ENCODE peak calls at places on chromosomes 2 and 18, in five cellular contexts. U, J, C, H and V are unnamed samples.

GRCh38 chr2:153096272-153096671 is 377.9 kb downstream of the ARL6IP6 start:
- DNase-seq in H (no peak), C (no peak), U (no peak), J (no peak), V (no peak)

GRCh38 chr18:55385770-55386169 is 202.2 kb downstream of the TCF4 start:
- DNase-seq in U (no peak), H (no peak), C (no peak), J (peak), V (no peak)

GRCh38 chr2:144495227-144495933 is 24.5 kb downstream of the ZEB2 start:
- DNase-seq in C (no peak), H (no peak), U (no peak), J (no peak), V (no peak)

GRCh38 chr2:8408560-8409460 is 273.0 kb upstream of the ID2 start:
- DNase-seq in H (no peak), C (no peak), J (no peak), U (no peak), V (no peak)

GRCh38 chr2:154130821-154131220 is 259.1 kb downstream of the GALNT13 start:
- DNase-seq in C (no peak), H (no peak), J (no peak), U (no peak), V (no peak)

GRCh38 chr2:45131587-45131986 is 122.3 kb upstream of the SIX2 start:
- DNase-seq in J (no peak), U (no peak), H (no peak), C (no peak), V (no peak)

GRCh38 chr2:45214550-45214949 is 205.3 kb upstream of the SIX2 start:
- DNase-seq in C (no peak), H (no peak), U (no peak), J (no peak), V (no peak)

GRCh38 chr2:65021709-65022108 is 32.5 kb downstream of the SLC1A4 start:
- DNase-seq in J (no peak), H (no peak), C (no peak), U (no peak), V (no peak)

GRCh38 chr2:175462246-175462645 is 280.7 kb upstream of the ATP5MC3 start:
- DNase-seq in C (no peak), U (no peak), H (no peak), J (no peak), V (no peak)

GRCh38 chr2:216622526-216622925 is 10.7 kb upstream of the IGFBP2 start:
- DNase-seq in C (no peak), H (no peak), J (no peak), U (no peak), V (no peak)

GRCh38 chr2:43220229-43220981 is 6.0 kb downstream of the ZFP36L2 start:
- DNase-seq in J (no peak), U (no peak), H (no peak), C (no peak), V (no peak)

GRCh38 chr2:84880645-84881521 is at the start of gene TRABD2A:
- DNase-seq in C (peak), J (peak), U (no peak), H (no peak), V (peak)

GRCh38 chr2:1990724-1991123 is 246.4 kb upstream of the PXDN start:
- DNase-seq in H (peak), U (no peak), C (peak), J (peak), V (no peak)

GRCh38 chr18:50726960-50727589 is 92.7 kb downstream of the MRO start:
- DNase-seq in H (no peak), C (peak), U (no peak), J (no peak), V (no peak)

GRCh38 chr2:14910659-14911058 is 278.1 kb downstream of the LRATD1 start:
- DNase-seq in C (no peak), U (no peak), H (no peak), J (no peak), V (no peak)

GRCh38 chr2:199973703-199974102 is 18.3 kb downstream of the MAIP1 start:
- DNase-seq in J (no peak), H (no peak), C (no peak), U (no peak), V (no peak)

GRCh38 chr2:224008702-224009261 is 30.3 kb downstream of the SERPINE2 start:
- DNase-seq in C (peak), U (no peak), H (peak), J (no peak), V (no peak)

GRCh38 chr18:29147944-29148343 is 971.0 kb upstream of the CDH2 start:
- DNase-seq in C (no peak), U (no peak), H (no peak), J (peak), V (peak)

GRCh38 chr2:9712263-9712662 is 81.5 kb upstream of the YWHAQ start:
- DNase-seq in J (peak), U (no peak), H (no peak), C (no peak), V (no peak)

GRCh38 chr2:84546551-84546950 is 30.3 kb downstream of the DNAH6 start:
- DNase-seq in H (no peak), U (no peak), J (no peak), C (no peak), V (no peak)

GRCh38 chr2:148582679-148583511 is 61.7 kb upstream of the EPC2 start:
- DNase-seq in C (no peak), U (no peak), H (no peak), J (no peak), V (no peak)

GRCh38 chr2:207974214-207974600 is 51.1 kb downstream of the PLEKHM3 start:
- DNase-seq in J (no peak), U (no peak), H (no peak), C (no peak), V (peak)

GRCh38 chr2:101127319-101128056 is 23.7 kb downstream of the TBC1D8 start:
- DNase-seq in U (no peak), H (no peak), J (no peak), C (no peak), V (no peak)

GRCh38 chr2:231590614-231591013 is 2.0 kb upstream of the TEX44 start:
- DNase-seq in C (no peak), H (no peak), J (no peak), U (no peak), V (no peak)

GRCh38 chr2:152510636-152511035 is 175.7 kb downstream of the FMNL2 start:
- DNase-seq in U (no peak), C (no peak), H (no peak), J (no peak), V (no peak)

GRCh38 chr2:186907897-186908296 is 58.9 kb upstream of the ZSWIM2 start:
- DNase-seq in C (no peak), H (no peak), U (no peak), J (no peak), V (no peak)

GRCh38 chr18:49668583-49669290 is 106.9 kb downstream of the LIPG start:
- DNase-seq in H (no peak), J (peak), C (no peak), U (no peak), V (no peak)

GRCh38 chr2:203500951-203501350 is 34.1 kb downstream of the RAPH1 start:
- DNase-seq in C (no peak), J (no peak), H (no peak), U (no peak), V (no peak)

GRCh38 chr18:9495465-9495864 is 20.2 kb downstream of the RALBP1 start:
- DNase-seq in C (no peak), U (no peak), J (no peak), H (no peak), V (no peak)
- H3K4me3 ChIP-seq in C (no peak), U (no peak), J (no peak), H (no peak), V (no peak)

GRCh38 chr2:127044165-127044718 is 62.7 kb downstream of the BIN1 start:
- DNase-seq in J (no peak), C (peak), U (no peak), H (no peak), V (no peak)
- H3K4me3 ChIP-seq in J (no peak), C (no peak), U (no peak), H (no peak), V (no peak)

GRCh38 chr2:60051991-60052390 is 501.5 kb downstream of the BCL11A start:
- DNase-seq in C (no peak), U (no peak), H (no peak), J (no peak), V (no peak)
- H3K4me3 ChIP-seq in C (no peak), U (no peak), H (no peak), J (no peak), V (no peak)

DNA sequence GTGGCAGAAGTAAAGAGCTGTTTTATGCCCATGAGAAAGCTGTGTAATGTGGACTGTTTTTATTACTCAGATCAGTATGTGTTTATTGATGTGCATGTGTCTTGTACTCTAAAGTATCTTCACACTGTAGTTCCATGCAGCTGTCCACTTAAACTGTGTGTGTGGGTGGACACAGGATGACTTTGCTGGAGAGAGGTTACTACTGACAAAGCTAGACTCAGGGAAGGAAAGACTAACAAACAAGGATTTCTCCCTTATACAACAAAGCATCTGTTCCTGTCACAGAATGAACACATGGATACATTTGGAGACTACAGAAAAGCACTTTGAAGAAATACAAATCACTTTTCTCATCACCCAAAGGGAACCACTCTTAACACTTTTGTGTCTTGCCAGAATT is 10.0 kb downstream of the FHOD3 start:
- DNase-seq in H (no peak), J (no peak), C (no peak), U (no peak), V (no peak)
- H3K4me3 ChIP-seq in H (no peak), J (no peak), C (no peak), U (no peak), V (no peak)

DNA sequence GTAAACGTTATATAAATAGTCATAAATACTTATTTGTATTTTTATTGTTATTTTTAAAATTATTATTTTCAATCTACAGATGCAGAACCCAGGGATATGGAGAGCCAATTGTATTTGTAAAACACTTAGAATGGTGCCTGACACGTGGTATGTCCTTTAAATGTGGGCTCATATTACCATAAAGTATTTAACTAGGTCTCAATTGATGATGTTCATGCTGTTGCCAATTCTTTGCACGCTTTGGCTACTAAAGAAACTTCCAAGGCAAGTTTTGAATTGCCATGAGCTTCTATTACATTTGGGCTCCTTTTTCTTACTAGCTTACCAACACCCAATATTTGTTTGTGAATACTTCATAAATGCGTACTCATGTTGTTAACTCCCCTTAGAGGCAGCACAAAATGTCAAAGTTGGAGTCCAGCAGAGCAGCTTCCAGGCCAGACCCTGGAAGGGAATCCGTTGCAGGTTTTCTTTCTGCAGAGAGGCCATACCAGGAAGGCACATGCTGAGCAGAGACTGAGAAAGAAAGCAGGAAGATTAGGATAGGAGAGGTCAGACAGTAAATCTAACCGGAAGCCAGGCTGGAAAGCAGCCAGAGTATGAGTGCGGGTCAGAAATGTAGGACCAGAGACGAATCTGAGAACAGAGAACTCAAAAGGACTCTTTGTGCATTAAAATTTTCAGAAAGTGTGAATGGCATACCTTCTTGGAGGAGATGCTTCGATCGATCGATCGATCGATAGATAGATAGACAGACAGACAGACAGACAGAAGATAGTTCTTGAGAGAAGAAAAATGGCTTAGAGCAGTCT is 4.2 kb upstream of the NOSTRIN start:
- DNase-seq in J (peak), H (no peak), U (no peak), C (peak), V (no peak)
- H3K4me3 ChIP-seq in J (no peak), H (no peak), U (no peak), C (no peak), V (no peak)

GRCh38 chr2:54708584-54709340 is 14.7 kb upstream of the EML6 start:
- DNase-seq in C (peak), H (peak), J (peak), U (no peak), V (peak)

GRCh38 chr2:54710216-54710615 is 13.2 kb upstream of the EML6 start:
- DNase-seq in H (no peak), U (no peak), J (no peak), C (no peak), V (peak)

GRCh38 chr2:54706622-54707021 is 16.8 kb upstream of the EML6 start:
- DNase-seq in C (no peak), H (no peak), J (no peak), U (no peak), V (no peak)

GRCh38 chr2:54712516-54712915 is 10.9 kb upstream of the EML6 start:
- DNase-seq in H (no peak), U (no peak), J (no peak), C (no peak), V (no peak)

DNA sequence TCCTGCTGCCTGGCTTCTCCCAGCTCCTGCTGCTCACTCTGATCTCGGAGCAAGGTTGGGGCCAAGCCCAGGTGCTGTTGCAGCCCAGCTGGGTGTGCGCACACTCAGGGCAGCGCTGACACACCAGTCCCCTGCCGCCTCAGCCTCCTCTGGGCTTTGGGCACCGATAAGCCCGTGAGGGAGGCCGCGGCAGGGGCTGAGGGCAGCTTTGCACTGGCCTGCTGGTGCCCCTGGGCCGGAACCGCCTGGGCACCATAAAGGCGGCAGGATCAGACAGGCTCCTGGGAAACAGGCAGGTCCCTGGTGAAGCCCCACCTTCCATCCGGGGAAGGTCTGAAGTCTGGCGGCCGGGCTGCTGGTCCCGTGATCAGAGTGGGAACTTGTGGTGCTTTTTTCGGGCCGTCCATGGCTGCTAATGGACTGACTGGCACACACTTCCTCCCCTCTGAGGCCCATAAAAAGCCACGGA is 14.1 kb upstream of the EML6 start:
- DNase-seq in U (no peak), J (peak), C (peak), H (peak), V (no peak)
- H3K4me3 ChIP-seq in U (peak), J (peak), C (peak), H (peak), V (peak)